ENCODE peak calls at places on chromosomes 12 and 14, in four cellular contexts. G is GM23248, V is GM23338, U is hepatocyte. W is an unnamed sample.

GRCh38 chr12:65442418-65442817 is 163.9 kb downstream of the MSRB3 start:
- DNase-seq in G (no peak), V (no peak), U (no peak), W (no peak)

GRCh38 chr12:125089083-125089482 is 23.8 kb downstream of the AACS start:
- DNase-seq in G (no peak), V (peak), U (no peak), W (no peak)

GRCh38 chr12:58814036-58814435 is 106.3 kb downstream of the LRIG3 start:
- DNase-seq in G (peak), V (peak), U (no peak), W (no peak)

GRCh38 chr14:74964787-74965769 is 9.7 kb upstream of the PGF start:
- DNase-seq in G (peak), V (no peak), U (no peak), W (no peak)

GRCh38 chr12:54601841-54602240 is 13.4 kb upstream of the PPP1R1A start:
- DNase-seq in G (peak), V (peak), U (peak), W (peak)

GRCh38 chr12:122082621-122083356 is 4.2 kb downstream of the MLXIP start:
- DNase-seq in G (no peak), V (no peak), U (no peak), W (peak)

GRCh38 chr12:51951843-51952722 is 584 bp downstream of the ACVR1B start:
- DNase-seq in G (peak), V (peak), U (no peak), W (no peak)

GRCh38 chr14:101960225-101960624 is 4.1 kb upstream of the DYNC1H1 start:
- DNase-seq in G (peak), V (peak), U (no peak), W (peak)

GRCh38 chr12:94875525-94875924 is 128.0 kb downstream of the NDUFA12 start:
- DNase-seq in G (no peak), V (peak), U (peak), W (peak)

GRCh38 chr12:79547735-79548347 is 142.9 kb downstream of the PAWR start:
- DNase-seq in G (peak), V (peak), U (peak), W (peak)

GRCh38 chr12:28390716-28391452 is 200.6 kb downstream of the CCDC91 start:
- DNase-seq in G (peak), V (no peak), U (no peak), W (no peak)

GRCh38 chr12:56158926-56159461 is 835 bp downstream of the MYL6 start:
- DNase-seq in G (peak), V (peak), U (peak), W (peak)

GRCh38 chr12:109448272-109448671 is 28.8 kb downstream of the KCTD10 start:
- DNase-seq in G (no peak), V (no peak), U (no peak), W (no peak)

GRCh38 chr14:69013943-69014782 is 35.1 kb upstream of the ACTN1 start:
- DNase-seq in G (peak), V (peak), U (peak), W (no peak)

GRCh38 chr12:75443709-75444108 is 36.8 kb upstream of the GLIPR1 start:
- DNase-seq in G (no peak), V (no peak), U (no peak), W (no peak)

GRCh38 chr12:75439048-75439447 is 41.5 kb upstream of the GLIPR1 start:
- DNase-seq in G (peak), V (no peak), U (no peak), W (no peak)

GRCh38 chr12:75439930-75440329 is 40.6 kb upstream of the GLIPR1 start:
- DNase-seq in G (peak), V (no peak), U (no peak), W (no peak)

GRCh38 chr12:75437564-75437963 is 43.0 kb upstream of the GLIPR1 start:
- DNase-seq in G (peak), V (no peak), U (no peak), W (peak)

DNA sequence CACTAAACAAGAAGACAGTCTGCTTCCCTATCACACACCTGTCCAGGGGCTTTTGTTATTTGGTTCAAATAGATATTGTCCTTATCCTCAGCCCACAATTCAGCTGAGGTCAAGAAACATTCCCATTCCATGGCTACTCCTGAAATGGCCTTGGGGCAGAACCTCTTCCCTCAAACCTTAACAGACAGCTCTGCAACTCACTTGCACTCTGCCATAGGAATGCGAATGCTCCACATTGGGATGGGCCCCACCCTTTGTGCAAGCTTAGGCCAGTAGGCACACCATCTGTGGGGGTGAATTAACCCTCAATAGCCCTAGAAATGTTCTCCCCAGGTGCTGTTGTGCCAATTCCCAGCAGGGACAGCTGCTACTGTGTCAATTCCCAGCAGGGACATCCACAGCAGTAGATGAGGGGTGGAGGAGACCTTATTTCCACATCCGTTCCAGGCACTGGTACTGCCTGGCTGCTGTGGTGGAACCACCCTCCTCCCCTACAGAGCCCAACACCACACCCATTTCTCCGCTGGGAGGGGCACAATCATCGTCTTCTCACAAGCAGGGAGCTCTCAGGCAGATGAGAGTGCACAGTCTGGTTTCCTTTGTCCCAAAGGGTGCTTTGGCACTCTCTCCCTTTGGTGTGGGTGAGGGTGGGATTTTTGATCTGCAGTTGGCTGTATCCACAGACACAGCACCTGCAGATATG is 42.4 kb upstream of the GLIPR1 start:
- DNase-seq in G (no peak), V (no peak), U (no peak), W (no peak)
- TF ChIP-seq EZH2phosphoT487 in G (no peak), V (no peak), U (no peak), W (no peak)

DNA sequence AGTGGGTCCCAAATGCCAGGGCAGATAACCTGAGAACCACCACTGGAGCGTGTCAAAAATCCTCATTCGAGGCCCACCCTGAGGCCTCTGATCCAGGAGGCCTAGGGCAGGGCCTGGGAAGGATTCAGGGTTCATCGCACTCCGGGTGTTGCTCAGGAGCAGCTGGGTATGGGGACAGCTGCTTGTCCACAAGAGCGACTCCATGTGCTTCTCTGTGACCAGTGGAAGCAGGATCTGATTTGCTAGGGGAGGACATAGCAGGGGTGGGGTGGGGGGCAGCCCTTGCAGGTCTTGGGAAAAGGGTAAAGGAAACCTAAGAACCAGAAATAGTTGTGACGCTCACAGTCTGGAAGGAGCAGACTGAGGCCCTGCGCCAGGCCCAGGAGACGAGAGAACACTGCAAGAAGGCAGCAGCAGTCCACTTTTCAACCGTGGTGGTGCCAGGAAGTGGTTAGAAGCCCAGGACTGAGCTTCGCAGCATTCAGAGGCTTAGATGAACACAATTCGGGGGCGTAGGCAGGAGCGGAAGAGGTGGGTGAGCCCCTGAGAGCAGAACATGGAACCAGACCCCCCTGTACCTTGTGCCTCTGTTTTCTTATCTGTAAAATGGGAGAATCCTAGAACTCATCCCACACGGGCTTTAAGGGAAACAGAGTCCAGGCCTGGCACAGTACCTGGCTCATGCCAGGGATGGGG is 33.7 kb downstream of the ITPK1 start:
- DNase-seq in G (no peak), V (no peak), U (no peak), W (no peak)
- H3K4me2 ChIP-seq in G (no peak), V (no peak), U (no peak), W (no peak)

DNA sequence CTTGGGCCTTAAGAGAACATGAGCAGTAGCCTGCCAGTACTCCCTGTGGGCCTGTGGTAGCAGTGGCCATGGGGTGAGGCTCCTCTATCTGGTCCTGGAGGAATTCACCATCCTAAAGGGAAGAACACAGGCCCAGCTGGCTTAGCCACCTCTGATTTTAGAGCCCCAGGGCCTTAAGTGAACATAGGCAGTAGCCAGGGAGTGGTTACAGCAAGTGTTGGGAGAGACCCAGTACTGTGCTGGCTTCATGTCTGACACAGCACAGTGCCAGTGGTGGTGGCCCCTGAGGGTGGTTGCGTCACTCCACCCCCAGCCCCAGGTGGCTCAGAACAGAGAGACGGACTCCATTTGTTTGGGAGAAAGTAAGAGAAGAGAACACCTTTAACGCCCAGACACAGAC is 105.1 kb downstream of the TXNDC16 start:
- DNase-seq in G (no peak), V (no peak), U (no peak), W (no peak)
- TF ChIP-seq EZH2phosphoT487 in G (no peak), V (no peak), U (no peak), W (no peak)

GRCh38 chr14:56414231-56414630 is 165.4 kb upstream of the TMEM260 start:
- DNase-seq in G (no peak), V (no peak), U (no peak), W (no peak)
- H3K4me2 ChIP-seq in G (no peak), V (no peak), U (no peak), W (no peak)

GRCh38 chr14:41993687-41994086 is 387.0 kb downstream of the LRFN5 start:
- DNase-seq in G (no peak), V (no peak), U (no peak), W (no peak)
- TF ChIP-seq EZH2phosphoT487 in G (no peak), V (no peak), U (no peak), W (no peak)

GRCh38 chr14:54138024-54138353 is 181.4 kb upstream of the BMP4 start:
- DNase-seq in G (no peak), V (no peak), U (no peak), W (no peak)
- H3K4me2 ChIP-seq in G (no peak), V (no peak), U (no peak), W (no peak)

GRCh38 chr12:7351177-7351576 is 47.3 kb downstream of the ACSM4 start:
- DNase-seq in G (no peak), V (no peak), U (no peak), W (peak)

GRCh38 chr12:7352661-7353060 is 48.8 kb downstream of the ACSM4 start:
- DNase-seq in G (no peak), V (no peak), U (no peak), W (no peak)

GRCh38 chr12:7349418-7349817 is 45.5 kb downstream of the ACSM4 start:
- DNase-seq in G (no peak), V (no peak), U (no peak), W (no peak)

GRCh38 chr12:7354521-7354920 is 50.6 kb downstream of the ACSM4 start:
- DNase-seq in G (peak), V (no peak), U (no peak), W (no peak)
- TF ChIP-seq EZH2phosphoT487 in G (no peak), V (no peak), U (no peak), W (no peak)

GRCh38 chr14:49955013-49955412 is 62.1 kb downstream of the ARF6 start:
- DNase-seq in G (peak), V (no peak), U (no peak), W (no peak)
- H3K4me2 ChIP-seq in G (no peak), V (no peak), U (no peak), W (no peak)

GRCh38 chr14:85617799-85618198 is 87.9 kb downstream of the FLRT2 start:
- DNase-seq in G (no peak), V (no peak), U (no peak), W (no peak)
- TF ChIP-seq EZH2phosphoT487 in G (no peak), V (no peak), U (no peak), W (no peak)

W was measured in MM.1S.